ENCODE peak calls at places on chromosomes 12 and 14, in eight cellular contexts. G is WERI-Rb-1; R is GM13977; Z is astrocyte; M is tibial artery; U is tibial nerve; S is CD4-positive, alpha-beta T cell; N is fibroblast of lung. H is an unnamed sample.
A peak's percentile ranks its signal among the peaks of the same experiment; 100 is the strongest.

GRCh38 chr12:49233842-49234526 is 30.9 kb upstream of the TUBA1C start:
- DNase-seq in G (no peak), R (peak; percentile 29), Z (peak; percentile 92), M (peak; percentile 78), U (no peak), S (no peak), N (no peak), H (peak; percentile 18)

GRCh38 chr14:47549886-47550285 is 125.5 kb downstream of the MDGA2 start:
- DNase-seq in G (no peak), R (no peak), Z (no peak), M (no peak), U (no peak), S (no peak), N (no peak), H (no peak)

GRCh38 chr14:22791302-22791701 is 23.9 kb downstream of the SLC7A7 start:
- DNase-seq in G (no peak), R (no peak), Z (peak; percentile 80), M (no peak), U (no peak), S (no peak), N (peak; percentile 53), H (no peak)

GRCh38 chr14:37089410-37089809 is 83.0 kb downstream of the SLC25A21 start:
- DNase-seq in G (no peak), R (no peak), Z (no peak), M (no peak), U (no peak), S (no peak), N (no peak), H (no peak)

GRCh38 chr12:18782827-18783226 is 44.9 kb downstream of the CAPZA3 start:
- DNase-seq in G (no peak), R (no peak), Z (no peak), M (no peak), U (no peak), S (no peak), N (no peak), H (no peak)

GRCh38 chr14:95197498-95198010 is 40.2 kb upstream of the DICER1 start:
- DNase-seq in G (no peak), R (no peak), Z (no peak), M (no peak), U (no peak), S (no peak), N (no peak), H (no peak)

GRCh38 chr12:81492131-81492720 is 266.9 kb downstream of the PPFIA2 start:
- DNase-seq in G (no peak), R (no peak), Z (peak; percentile 25), M (no peak), U (no peak), S (no peak), N (no peak), H (no peak)

GRCh38 chr14:61695695-61696527 is 598 bp downstream of the HIF1A start:
- DNase-seq in G (peak; percentile 73), R (peak; percentile 38), Z (peak; percentile 40), M (peak; percentile 83), U (peak; percentile 40), S (peak; percentile 28), N (peak; percentile 59), H (peak; percentile 71)

GRCh38 chr14:27608377-27608776 is 1010.5 kb upstream of the NOVA1 start:
- DNase-seq in G (no peak), R (no peak), Z (no peak), M (no peak), U (no peak), S (no peak), N (no peak), H (no peak)
- TF ChIP-seq CTCF in G (no peak), R (no peak), Z (no peak), M (no peak), U (no peak), S (no peak), N (no peak), H (no peak)

DNA sequence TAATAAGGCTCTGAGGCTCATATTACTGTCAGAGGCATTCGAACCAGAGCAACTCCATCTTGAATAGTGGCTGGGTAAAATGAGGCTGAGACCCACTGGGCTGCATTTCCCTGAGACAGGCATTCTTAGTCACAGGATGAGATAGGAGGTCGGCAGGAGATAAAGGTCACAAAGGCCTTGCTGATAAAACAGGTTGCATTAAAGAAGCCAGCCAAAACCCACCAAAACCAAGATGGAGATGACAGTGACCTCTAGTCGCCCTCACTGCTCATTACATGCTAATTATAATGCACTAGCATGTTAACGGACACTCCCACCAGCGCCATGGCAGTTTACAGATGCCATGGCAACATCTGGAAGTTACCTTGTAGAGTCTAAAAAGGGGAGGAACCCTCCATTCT is 18.0 kb upstream of the PRICKLE1 start:
- DNase-seq in G (no peak), R (no peak), Z (no peak), M (no peak), U (no peak), S (no peak), N (no peak), H (no peak)
- TF ChIP-seq CTCF in G (no peak), R (no peak), Z (no peak), M (no peak), U (no peak), S (no peak), N (no peak), H (no peak)

GRCh38 chr14:60332046-60332399 is 83.0 kb downstream of the PPM1A start:
- DNase-seq in G (no peak), R (no peak), Z (no peak), M (no peak), U (no peak), S (no peak), N (no peak), H (no peak)
- TF ChIP-seq CTCF in G (no peak), R (no peak), Z (no peak), M (no peak), U (no peak), S (peak; percentile 46), N (no peak), H (peak; percentile 65)

DNA sequence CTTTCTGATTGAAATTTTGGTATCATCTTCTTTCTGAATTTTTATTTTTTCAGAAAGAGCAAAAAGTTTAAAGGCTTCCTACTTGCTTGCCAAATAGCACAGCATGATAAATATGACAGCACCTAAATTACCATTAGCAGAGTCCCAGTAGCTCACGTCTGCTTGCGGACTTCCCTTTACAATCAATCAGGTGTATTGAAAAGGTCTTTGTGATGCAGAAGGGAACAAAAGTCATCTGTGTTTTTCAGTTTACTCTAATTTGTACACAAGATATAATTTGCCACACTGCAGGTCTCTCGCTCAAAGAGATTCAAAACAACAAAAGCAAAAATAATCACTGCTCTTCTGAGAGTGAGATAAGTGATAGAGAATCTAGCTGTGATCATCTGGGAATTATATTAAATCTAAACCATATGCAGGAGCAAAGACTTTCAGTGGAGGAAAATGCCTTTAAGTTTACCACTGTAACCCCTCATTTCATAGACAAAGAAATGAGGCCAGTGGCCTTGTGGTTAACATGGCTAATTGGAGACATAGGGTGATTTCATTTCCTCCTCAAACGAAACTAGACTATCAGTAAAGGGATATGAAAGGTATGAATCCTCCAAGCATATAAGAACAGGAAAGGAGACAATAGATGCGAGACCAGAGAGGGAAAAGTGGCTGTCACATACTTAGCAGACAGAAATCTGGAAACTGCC is 240.8 kb upstream of the TMPO start:
- DNase-seq in G (no peak), R (peak; percentile 33), Z (no peak), M (no peak), U (no peak), S (no peak), N (no peak), H (no peak)
- TF ChIP-seq CTCF in G (no peak), R (no peak), Z (no peak), M (no peak), U (no peak), S (no peak), N (no peak), H (no peak)

DNA sequence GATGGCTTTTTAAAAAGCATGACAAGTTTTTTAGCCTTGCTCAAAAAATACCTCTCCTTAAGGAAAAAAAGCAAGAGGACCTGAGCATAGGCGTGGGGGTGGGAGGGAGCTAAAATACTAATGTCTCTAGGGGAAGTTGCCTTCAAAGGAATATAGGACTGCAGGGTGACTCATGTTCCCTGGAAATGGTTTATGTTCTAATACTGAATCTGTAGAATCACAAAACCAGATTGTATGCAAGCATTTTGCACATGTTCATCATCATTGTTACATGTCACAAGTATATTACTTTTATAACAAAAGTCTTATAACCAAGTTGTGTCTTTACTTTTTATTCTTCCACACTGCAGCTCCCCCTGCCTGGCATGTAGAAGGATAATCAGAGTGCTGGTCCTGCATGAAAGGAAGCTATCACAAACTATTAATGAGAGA is 36.6 kb downstream of the GPR135 start:
- DNase-seq in G (no peak), R (no peak), Z (peak; percentile 60), M (no peak), U (no peak), S (no peak), N (peak; percentile 85), H (peak; percentile 16)
- TF ChIP-seq CTCF in G (no peak), R (no peak), Z (no peak), M (peak; percentile 26), U (peak; percentile 14), S (no peak), N (peak; percentile 52), H (no peak)

DNA sequence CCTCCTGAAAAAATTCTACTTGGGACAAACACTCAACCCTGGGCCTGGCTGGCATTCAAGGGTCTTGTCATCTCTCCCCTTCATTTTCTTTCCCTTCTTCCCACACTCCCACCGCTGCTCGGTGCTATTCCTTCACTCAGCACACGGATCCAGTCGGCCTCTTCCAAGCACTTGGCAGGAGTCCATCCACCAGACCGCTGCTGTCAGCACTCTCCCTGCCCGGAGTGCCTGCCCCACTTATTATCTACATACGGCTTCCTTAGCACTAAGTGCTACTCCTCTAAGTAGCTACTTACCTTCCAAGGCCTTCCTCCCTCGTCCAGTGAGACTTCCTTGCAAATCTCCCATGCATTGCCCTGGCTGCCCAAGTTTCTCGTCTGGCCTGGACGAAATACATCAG is 29.8 kb downstream of the CALM1 start:
- DNase-seq in G (no peak), R (no peak), Z (no peak), M (no peak), U (no peak), S (no peak), N (peak; percentile 41), H (no peak)
- TF ChIP-seq CTCF in G (no peak), R (no peak), Z (no peak), M (no peak), U (no peak), S (no peak), N (no peak), H (no peak)

GRCh38 chr12:176321-177181 is 37.4 kb downstream of the SLC6A12 start:
- DNase-seq in G (peak; percentile 94), R (no peak), Z (peak; percentile 57), M (no peak), U (no peak), S (no peak), N (peak; percentile 29), H (no peak)
- TF ChIP-seq CTCF in G (no peak), R (no peak), Z (no peak), M (no peak), U (no peak), S (no peak), N (no peak), H (no peak)

DNA sequence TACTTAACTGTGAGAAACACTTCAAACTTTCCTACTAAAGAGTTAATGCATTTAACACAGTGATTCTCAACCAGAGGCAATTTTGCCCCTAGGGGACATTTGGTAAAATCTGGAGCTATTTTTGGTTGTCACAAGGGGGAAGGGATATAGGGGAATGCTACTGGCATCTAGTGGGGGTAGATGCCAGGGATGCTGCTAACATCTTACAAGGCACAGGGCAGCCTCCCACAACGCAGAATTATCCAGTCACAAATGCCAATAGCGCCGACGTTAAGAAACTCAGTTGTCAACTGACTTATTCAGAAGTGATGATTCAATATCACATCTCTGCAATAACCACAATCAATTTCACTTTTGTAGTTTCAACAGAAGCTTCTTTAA is 2.0 kb downstream of the EEA1 start:
- DNase-seq in G (no peak), R (peak; percentile 62), Z (no peak), M (no peak), U (peak; percentile 9), S (peak; percentile 21), N (peak; percentile 39), H (peak; percentile 79)
- TF ChIP-seq CTCF in G (no peak), R (no peak), Z (peak; percentile 30), M (no peak), U (no peak), S (no peak), N (peak; percentile 34), H (peak; percentile 25)